ENCODE peak calls at places on chromosomes 6 and 20, in seven cellular contexts. F is mammary epithelial cell, A is breast epithelium, Q is heart right ventricle, E is GM23338, T is cardiac muscle cell, Y is H1. L is an unnamed sample.

GRCh38 chr20:15512916-15513315 is 1060.3 kb downstream of the KIF16B start:
- DNase-seq in F (no peak), A (no peak), Q (no peak), E (no peak), T (no peak), Y (no peak), L (no peak)

GRCh38 chr20:64058536-64058935 is 4.5 kb upstream of the TCEA2 start:
- DNase-seq in F (no peak), A (no peak), Q (no peak), E (no peak), T (no peak), Y (no peak), L (no peak)

GRCh38 chr6:20631525-20631924 is 97.3 kb downstream of the CDKAL1 start:
- DNase-seq in F (no peak), A (no peak), Q (no peak), E (no peak), T (no peak), Y (no peak), L (no peak)

GRCh38 chr6:52529311-52529710 is 47.5 kb downstream of the TRAM2 start:
- DNase-seq in F (no peak), A (no peak), Q (no peak), E (no peak), T (no peak), Y (no peak), L (no peak)

GRCh38 chr6:70280462-70280861 is 22.4 kb downstream of the COL9A1 start:
- DNase-seq in F (no peak), A (no peak), Q (no peak), E (peak), T (no peak), Y (peak), L (no peak)

GRCh38 chr20:35698298-35699126 is 640 bp downstream of the NFS1 start:
- DNase-seq in F (no peak), A (no peak), Q (no peak), E (peak), T (peak), Y (peak), L (no peak)

GRCh38 chr6:105259912-105260889 is 80.4 kb upstream of the POPDC3 start:
- DNase-seq in F (no peak), A (no peak), Q (no peak), E (no peak), T (peak), Y (no peak), L (no peak)

GRCh38 chr6:118371955-118372354 is 176.1 kb upstream of the PLN start:
- DNase-seq in F (no peak), A (no peak), Q (no peak), E (no peak), T (no peak), Y (no peak), L (no peak)

GRCh38 chr6:20427856-20428255 is 26.2 kb downstream of the E2F3 start:
- DNase-seq in F (no peak), A (no peak), Q (no peak), E (no peak), T (no peak), Y (no peak), L (no peak)

GRCh38 chr6:107105511-107106116 is 9.7 kb downstream of the BEND3 start:
- DNase-seq in F (no peak), A (no peak), Q (no peak), E (peak), T (no peak), Y (no peak), L (no peak)

GRCh38 chr6:3515669-3516068 is 58.8 kb upstream of the SLC22A23 start:
- DNase-seq in F (no peak), A (no peak), Q (no peak), E (no peak), T (no peak), Y (no peak), L (no peak)

GRCh38 chr6:72788188-72788587 is 166.3 kb downstream of the KCNQ5 start:
- DNase-seq in F (peak), A (no peak), Q (no peak), E (no peak), T (peak), Y (no peak), L (peak)
- H3K27ac ChIP-seq in F (peak), A (no peak), Q (no peak), E (no peak), T (peak), Y (no peak), L (peak)

DNA sequence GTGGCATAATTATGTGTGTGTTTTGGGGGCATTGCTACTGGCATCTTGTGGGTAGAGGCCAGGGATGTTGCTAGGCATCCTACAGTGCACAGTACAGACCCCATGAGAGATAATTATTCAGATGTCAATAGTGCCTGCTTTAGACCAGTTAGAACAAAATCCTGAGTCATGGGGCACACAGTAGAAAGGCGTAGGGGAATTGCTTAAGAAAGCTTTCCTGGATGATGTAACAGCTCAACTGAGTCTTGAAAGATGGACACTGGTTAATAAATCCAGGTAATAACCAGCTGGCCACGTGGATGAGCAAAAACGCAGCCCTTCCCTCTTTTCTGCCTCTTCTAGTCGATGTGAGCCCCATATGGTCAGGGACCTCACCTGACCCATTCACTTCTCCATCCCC is 51.1 kb downstream of the KCNB1 start:
- DNase-seq in F (peak), A (no peak), Q (no peak), E (no peak), T (peak), Y (no peak), L (no peak)
- H3K27ac ChIP-seq in F (no peak), A (no peak), Q (no peak), E (no peak), T (no peak), Y (no peak), L (no peak)

DNA sequence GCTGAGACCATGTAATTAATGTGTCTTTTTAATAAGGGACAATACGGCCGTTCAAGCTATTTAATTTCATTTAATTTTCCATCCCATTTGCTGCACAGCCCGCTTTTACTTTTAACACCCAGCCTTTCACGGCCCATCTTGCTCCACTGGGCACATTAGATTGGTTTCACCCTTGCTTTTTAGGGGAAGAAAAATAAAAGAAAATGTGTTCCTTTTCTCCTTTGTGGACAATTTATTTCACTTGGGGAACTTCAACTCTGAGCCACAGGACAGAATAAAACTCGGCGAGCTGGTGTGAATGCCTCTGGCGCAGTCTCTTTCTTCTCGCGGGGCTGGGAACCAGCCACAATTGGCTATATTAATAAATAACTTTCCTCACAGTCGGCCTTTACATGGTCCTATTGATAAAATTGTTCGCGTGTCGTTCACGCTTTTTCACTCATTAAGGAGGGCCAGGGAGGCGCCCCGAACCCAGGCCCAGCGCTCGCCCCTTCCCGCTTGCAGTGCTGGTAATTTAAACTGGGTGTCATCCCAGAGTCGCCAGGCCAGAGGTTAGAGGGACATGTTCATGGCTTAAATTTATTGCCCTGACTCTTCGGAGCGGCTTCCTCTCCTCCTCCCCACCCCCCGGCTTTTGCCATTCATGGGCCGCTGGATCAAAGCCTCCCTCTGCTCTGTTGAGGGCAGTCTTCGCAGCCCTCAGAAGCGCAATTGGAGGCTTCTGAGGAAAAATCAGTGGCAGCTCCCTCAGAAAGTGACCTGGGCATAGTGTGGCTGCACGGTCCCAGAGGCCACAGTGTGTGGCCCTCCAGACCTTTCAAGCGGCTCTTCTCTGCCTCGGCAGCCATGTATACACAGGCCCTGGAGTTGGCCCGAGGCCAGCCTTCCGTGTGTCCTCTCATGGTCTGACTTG is 2.2 kb upstream of the PRDM13 start:
- DNase-seq in F (no peak), A (no peak), Q (no peak), E (peak), T (no peak), Y (peak), L (no peak)
- H3K27ac ChIP-seq in F (no peak), A (no peak), Q (no peak), E (no peak), T (no peak), Y (no peak), L (no peak)

DNA sequence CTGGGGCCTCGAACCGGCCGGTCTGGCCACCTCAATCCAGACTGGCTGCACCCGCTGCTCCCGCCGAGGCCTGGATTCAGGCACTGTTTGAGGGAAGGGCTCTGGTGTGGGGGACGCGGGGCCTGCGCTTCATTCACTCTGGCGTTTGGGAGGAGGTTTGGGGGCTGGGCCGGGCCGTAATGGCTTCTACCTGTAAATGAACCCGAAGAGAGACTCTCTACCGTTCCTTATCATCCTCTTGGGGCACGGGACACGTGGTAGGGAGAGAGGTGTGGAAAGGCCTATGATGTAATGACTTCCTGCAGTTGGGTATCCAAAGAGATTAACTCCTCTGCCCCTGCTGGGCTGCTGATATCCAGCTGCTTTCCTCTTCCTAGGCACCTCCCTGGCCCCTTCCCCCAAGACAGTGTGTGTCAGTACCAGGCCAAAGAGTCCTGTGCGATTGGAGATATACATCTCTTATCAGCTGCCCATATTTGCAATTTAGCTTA is 1.8 kb downstream of the FOXO3 start:
- DNase-seq in F (peak), A (peak), Q (peak), E (peak), T (peak), Y (peak), L (peak)
- H3K27ac ChIP-seq in F (peak), A (peak), Q (peak), E (no peak), T (no peak), Y (peak), L (peak)